ENCODE peak calls at places on chromosomes 13 and 19, in nine cellular contexts. One of them, this sample, is unnamed.

GRCh38 chr19:51681286-51681956 is 11.7 kb upstream of the SPACA6 start:
- DNase-seq in A172: no peak
- DNase-seq in EH: peak; percentile 47
- DNase-seq in NCI-H345: no peak
- DNase-seq in NCI-H1694: no peak
- DNase-seq in RPMI7951: peak; percentile 78
- DNase-seq in nucleus accumbens: no peak
- DNase-seq in activated T-helper 2 cell treated with anti-CD3 and anti-CD28 coated beads, Interferon-gamma antibody, Interleukin-2, Interleukin-4, amounts not matched to agents 10 μg/mL and 5 μg/mL and 100 μg/mL, durations not matched to agents 14 hours and 24 hours and 36 hours: no peak
- DNase-seq in C1 segment of cervical spinal cord: no peak
- DNase-seq in this sample: no peak

GRCh38 chr19:45340232-45340898 is at the start of gene KLC3:
- DNase-seq in EH: no peak
- DNase-seq in C1 segment of cervical spinal cord: no peak
- DNase-seq in activated T-helper 2 cell treated with anti-CD3 and anti-CD28 coated beads, Interferon-gamma antibody, Interleukin-2, Interleukin-4, amounts not matched to agents 10 μg/mL and 5 μg/mL and 100 μg/mL, durations not matched to agents 14 hours and 24 hours and 36 hours: peak; percentile 16
- DNase-seq in NCI-H1694: no peak
- DNase-seq in NCI-H345: peak; percentile 49
- DNase-seq in A172: no peak
- DNase-seq in RPMI7951: no peak
- DNase-seq in nucleus accumbens: no peak
- DNase-seq in this sample: no peak

GRCh38 chr13:60379837-60380236 is 17.2 kb upstream of the TDRD3 start:
- DNase-seq in C1 segment of cervical spinal cord: no peak
- DNase-seq in nucleus accumbens: no peak
- DNase-seq in A172: no peak
- DNase-seq in NCI-H1694: no peak
- DNase-seq in activated T-helper 2 cell treated with anti-CD3 and anti-CD28 coated beads, Interferon-gamma antibody, Interleukin-2, Interleukin-4, amounts not matched to agents 10 μg/mL and 5 μg/mL and 100 μg/mL, durations not matched to agents 14 hours and 24 hours and 36 hours: no peak
- DNase-seq in NCI-H345: no peak
- DNase-seq in RPMI7951: no peak
- DNase-seq in EH: no peak
- DNase-seq in this sample: no peak

GRCh38 chr13:24713022-24713421 is 32.8 kb downstream of the ATP12A start:
- DNase-seq in RPMI7951: no peak
- DNase-seq in nucleus accumbens: no peak
- DNase-seq in activated T-helper 2 cell treated with anti-CD3 and anti-CD28 coated beads, Interferon-gamma antibody, Interleukin-2, Interleukin-4, amounts not matched to agents 10 μg/mL and 5 μg/mL and 100 μg/mL, durations not matched to agents 14 hours and 24 hours and 36 hours: no peak
- DNase-seq in EH: no peak
- DNase-seq in C1 segment of cervical spinal cord: no peak
- DNase-seq in NCI-H345: no peak
- DNase-seq in A172: no peak
- DNase-seq in NCI-H1694: no peak
- DNase-seq in this sample: no peak

GRCh38 chr13:106905380-106906259 is 337.7 kb upstream of the ARGLU1 start:
- DNase-seq in NCI-H345: no peak
- DNase-seq in nucleus accumbens: no peak
- DNase-seq in NCI-H1694: no peak
- DNase-seq in C1 segment of cervical spinal cord: no peak
- DNase-seq in EH: no peak
- DNase-seq in activated T-helper 2 cell treated with anti-CD3 and anti-CD28 coated beads, Interferon-gamma antibody, Interleukin-2, Interleukin-4, amounts not matched to agents 10 μg/mL and 5 μg/mL and 100 μg/mL, durations not matched to agents 14 hours and 24 hours and 36 hours: no peak
- DNase-seq in RPMI7951: no peak
- DNase-seq in A172: no peak
- DNase-seq in this sample: no peak

GRCh38 chr13:45196091-45196490 is 4.8 kb downstream of the KCTD4 start:
- DNase-seq in C1 segment of cervical spinal cord: no peak
- DNase-seq in EH: peak; percentile 25
- DNase-seq in A172: no peak
- DNase-seq in NCI-H1694: no peak
- DNase-seq in activated T-helper 2 cell treated with anti-CD3 and anti-CD28 coated beads, Interferon-gamma antibody, Interleukin-2, Interleukin-4, amounts not matched to agents 10 μg/mL and 5 μg/mL and 100 μg/mL, durations not matched to agents 14 hours and 24 hours and 36 hours: no peak
- DNase-seq in RPMI7951: no peak
- DNase-seq in nucleus accumbens: no peak
- DNase-seq in NCI-H345: no peak
- DNase-seq in this sample: no peak

GRCh38 chr19:51417107-51417806 is at the start of gene SIGLEC10:
- DNase-seq in RPMI7951: peak; percentile 63
- DNase-seq in C1 segment of cervical spinal cord: peak; percentile 51
- DNase-seq in NCI-H1694: no peak
- DNase-seq in A172: no peak
- DNase-seq in activated T-helper 2 cell treated with anti-CD3 and anti-CD28 coated beads, Interferon-gamma antibody, Interleukin-2, Interleukin-4, amounts not matched to agents 10 μg/mL and 5 μg/mL and 100 μg/mL, durations not matched to agents 14 hours and 24 hours and 36 hours: peak; percentile 18
- DNase-seq in nucleus accumbens: no peak
- DNase-seq in EH: no peak
- DNase-seq in NCI-H345: no peak
- DNase-seq in this sample: no peak

GRCh38 chr13:113616991-113617749 is 32.6 kb downstream of the TFDP1 start:
- DNase-seq in nucleus accumbens: no peak
- DNase-seq in activated T-helper 2 cell treated with anti-CD3 and anti-CD28 coated beads, Interferon-gamma antibody, Interleukin-2, Interleukin-4, amounts not matched to agents 10 μg/mL and 5 μg/mL and 100 μg/mL, durations not matched to agents 14 hours and 24 hours and 36 hours: no peak
- DNase-seq in RPMI7951: no peak
- DNase-seq in NCI-H345: peak; percentile 51
- DNase-seq in C1 segment of cervical spinal cord: no peak
- DNase-seq in A172: no peak
- DNase-seq in EH: no peak
- DNase-seq in NCI-H1694: no peak
- DNase-seq in this sample: no peak

GRCh38 chr19:33040994-33041827 is 23.5 kb downstream of the RHPN2 start:
- DNase-seq in NCI-H1694: no peak
- DNase-seq in C1 segment of cervical spinal cord: no peak
- DNase-seq in nucleus accumbens: peak; percentile 17
- DNase-seq in A172: no peak
- DNase-seq in activated T-helper 2 cell treated with anti-CD3 and anti-CD28 coated beads, Interferon-gamma antibody, Interleukin-2, Interleukin-4, amounts not matched to agents 10 μg/mL and 5 μg/mL and 100 μg/mL, durations not matched to agents 14 hours and 24 hours and 36 hours: no peak
- DNase-seq in NCI-H345: no peak
- DNase-seq in RPMI7951: peak; percentile 81
- DNase-seq in EH: peak; percentile 68
- DNase-seq in this sample: no peak

GRCh38 chr13:110456550-110456949 is 105.0 kb downstream of the RAB20 start:
- DNase-seq in NCI-H345: no peak
- DNase-seq in EH: no peak
- DNase-seq in NCI-H1694: no peak
- DNase-seq in RPMI7951: no peak
- DNase-seq in A172: no peak
- DNase-seq in activated T-helper 2 cell treated with anti-CD3 and anti-CD28 coated beads, Interferon-gamma antibody, Interleukin-2, Interleukin-4, amounts not matched to agents 10 μg/mL and 5 μg/mL and 100 μg/mL, durations not matched to agents 14 hours and 24 hours and 36 hours: no peak
- DNase-seq in C1 segment of cervical spinal cord: no peak
- DNase-seq in nucleus accumbens: no peak
- DNase-seq in this sample: no peak

GRCh38 chr19:11423804-11424318 is 4.7 kb upstream of the RGL3 start:
- DNase-seq in A172: no peak
- DNase-seq in NCI-H345: no peak
- DNase-seq in nucleus accumbens: no peak
- DNase-seq in activated T-helper 2 cell treated with anti-CD3 and anti-CD28 coated beads, Interferon-gamma antibody, Interleukin-2, Interleukin-4, amounts not matched to agents 10 μg/mL and 5 μg/mL and 100 μg/mL, durations not matched to agents 14 hours and 24 hours and 36 hours: no peak
- DNase-seq in C1 segment of cervical spinal cord: no peak
- DNase-seq in RPMI7951: no peak
- DNase-seq in NCI-H1694: no peak
- DNase-seq in EH: no peak
- DNase-seq in this sample: no peak

GRCh38 chr13:41985788-41986508 is 25.0 kb upstream of the VWA8 start:
- DNase-seq in RPMI7951: peak; percentile 77
- DNase-seq in activated T-helper 2 cell treated with anti-CD3 and anti-CD28 coated beads, Interferon-gamma antibody, Interleukin-2, Interleukin-4, amounts not matched to agents 10 μg/mL and 5 μg/mL and 100 μg/mL, durations not matched to agents 14 hours and 24 hours and 36 hours: no peak
- DNase-seq in C1 segment of cervical spinal cord: no peak
- DNase-seq in nucleus accumbens: no peak
- DNase-seq in NCI-H1694: no peak
- DNase-seq in EH: peak; percentile 92
- DNase-seq in NCI-H345: no peak
- DNase-seq in A172: peak; percentile 41
- DNase-seq in this sample: no peak

GRCh38 chr13:19927117-19927734 is 31.3 kb upstream of the ZMYM2 start:
- DNase-seq in RPMI7951: peak; percentile 39
- DNase-seq in activated T-helper 2 cell treated with anti-CD3 and anti-CD28 coated beads, Interferon-gamma antibody, Interleukin-2, Interleukin-4, amounts not matched to agents 10 μg/mL and 5 μg/mL and 100 μg/mL, durations not matched to agents 14 hours and 24 hours and 36 hours: no peak
- DNase-seq in nucleus accumbens: no peak
- DNase-seq in NCI-H1694: peak; percentile 39
- DNase-seq in EH: peak; percentile 24
- DNase-seq in A172: peak; percentile 21
- DNase-seq in NCI-H345: no peak
- DNase-seq in C1 segment of cervical spinal cord: no peak
- DNase-seq in this sample: no peak

This sample was measured in mesenteric fat pad.